ENCODE peak calls at places on chromosome 19, in seven cellular contexts. A is NCI-H187 treated with DMSO at 0.1 percent for 48 hours, S is amniotic stem cell, J is pons, W is mucosa of descending colon, Q is neural crest cell, F is hippocampal formation. D is an unnamed sample.

GRCh38 chr19:53908106-53908932 is 759 bp upstream of the CACNG7 start:
- DNase-seq in J (peak), A (no peak), F (peak), W (peak), Q (peak), S (no peak), D (peak)

GRCh38 chr19:15643387-15643786 is 2.7 kb downstream of the CYP4F3 start:
- DNase-seq in A (no peak), W (no peak), S (no peak), Q (no peak), F (no peak), J (no peak), D (no peak)

GRCh38 chr19:14035706-14036105 is 4.1 kb downstream of the IL27RA start:
- DNase-seq in A (no peak), S (no peak), W (no peak), F (no peak), Q (no peak), J (no peak), D (no peak)

GRCh38 chr19:39840492-39840891 is 5.7 kb downstream of the FBL start:
- DNase-seq in W (no peak), S (no peak), A (no peak), J (no peak), Q (no peak), F (no peak), D (no peak)

GRCh38 chr19:50461066-50461875 is 15.0 kb upstream of the EMC10 start:
- DNase-seq in A (peak), F (peak), S (peak), Q (peak), W (no peak), J (peak), D (peak)

GRCh38 chr19:19566306-19566705 is 28.2 kb downstream of the CILP2 start:
- DNase-seq in A (no peak), W (no peak), Q (no peak), F (no peak), J (no peak), S (no peak), D (no peak)

GRCh38 chr19:48896191-48896720 is 2.3 kb downstream of the TULP2 start:
- DNase-seq in W (peak), F (peak), A (no peak), J (no peak), S (no peak), Q (peak), D (no peak)

GRCh38 chr19:7203317-7203716 is 90.9 kb downstream of the INSR start:
- DNase-seq in S (no peak), Q (no peak), J (no peak), F (no peak), A (no peak), W (no peak), D (no peak)

GRCh38 chr19:35716985-35717664 is 678 bp upstream of the KMT2B start:
- DNase-seq in W (peak), S (peak), F (peak), J (peak), A (peak), Q (peak), D (peak)

GRCh38 chr19:38304866-38305429 is 897 bp downstream of the C19orf33 start:
- DNase-seq in A (no peak), S (no peak), W (peak), J (no peak), F (no peak), Q (no peak), D (peak)

GRCh38 chr19:40443930-40444180 is 280 bp downstream of the SERTAD3 start:
- DNase-seq in A (no peak), Q (no peak), J (peak), F (no peak), W (no peak), S (no peak), D (no peak)

GRCh38 chr19:30149300-30149699 is 207.3 kb downstream of the URI1 start:
- DNase-seq in F (no peak), A (no peak), S (no peak), W (no peak), Q (no peak), J (no peak), D (no peak)

GRCh38 chr19:8367327-8368001 is 3.5 kb downstream of the ANGPTL4 start:
- DNase-seq in Q (peak), F (peak), W (peak), J (peak), S (peak), A (no peak), D (peak)

GRCh38 chr19:35558400-35559280 is 4.8 kb downstream of the ATP4A start:
- DNase-seq in J (no peak), W (no peak), S (no peak), Q (no peak), F (no peak), A (no peak), D (no peak)

GRCh38 chr19:46644720-46645119 is 8.7 kb upstream of the GNG8 start:
- DNase-seq in Q (no peak), A (no peak), W (no peak), S (no peak), F (no peak), J (no peak), D (no peak)

GRCh38 chr19:16273005-16273404 is 51.6 kb upstream of the KLF2 start:
- DNase-seq in Q (peak), W (no peak), A (no peak), S (no peak), J (no peak), F (peak), D (no peak)

GRCh38 chr19:15463865-15464371 is 426 bp downstream of the RASAL3 start:
- DNase-seq in W (peak), F (peak), Q (no peak), S (no peak), A (no peak), J (no peak), D (no peak)

GRCh38 chr19:1673645-1674292 is 21.4 kb upstream of the TCF3 start:
- DNase-seq in W (peak), J (no peak), A (no peak), Q (no peak), S (no peak), F (no peak), D (no peak)

GRCh38 chr19:21610787-21611186 is 105.4 kb downstream of the ZNF429 start:
- DNase-seq in F (no peak), J (no peak), W (no peak), S (no peak), A (no peak), Q (no peak), D (no peak)

GRCh38 chr19:48445606-48446481 is at the start of gene GRWD1:
- DNase-seq in Q (peak), J (peak), F (peak), A (peak), W (peak), S (peak), D (peak)

GRCh38 chr19:48319647-48320537 is 5.5 kb upstream of the EMP3 start:
- DNase-seq in F (peak), A (peak), J (peak), S (peak), Q (peak), W (peak), D (peak)

GRCh38 chr19:15836345-15836594 is 20.8 kb upstream of the OR10H1 start:
- DNase-seq in F (no peak), A (no peak), W (no peak), S (no peak), Q (no peak), J (peak), D (no peak)

GRCh38 chr19:53511933-53512374 is 26.0 kb upstream of the ZNF331 start:
- DNase-seq in W (no peak), Q (peak), F (peak), S (peak), A (no peak), J (peak), D (peak)

GRCh38 chr19:38650180-38650775 is 2.8 kb downstream of the ACTN4 start:
- DNase-seq in J (peak), S (no peak), Q (no peak), A (no peak), F (no peak), W (peak), D (no peak)

GRCh38 chr19:16976471-16976870 is 50.1 kb downstream of the CPAMD8 start:
- DNase-seq in Q (no peak), J (no peak), W (no peak), A (no peak), S (no peak), F (no peak), D (no peak)

GRCh38 chr19:13022111-13022858 is 27.0 kb downstream of the NFIX start:
- DNase-seq in A (no peak), J (no peak), F (no peak), S (no peak), Q (no peak), W (no peak), D (no peak)

GRCh38 chr19:40282920-40283319 is 2.2 kb downstream of the AKT2 start:
- DNase-seq in W (no peak), S (no peak), Q (no peak), F (no peak), J (no peak), A (no peak), D (no peak)

GRCh38 chr19:383922-384800 is 24.8 kb downstream of the C2CD4C start:
- DNase-seq in W (no peak), S (no peak), J (no peak), F (peak), Q (peak), A (no peak), D (no peak)

GRCh38 chr19:16428372-16429036 is 43.3 kb downstream of the EPS15L1 start:
- DNase-seq in W (no peak), S (no peak), A (no peak), J (no peak), Q (no peak), F (no peak), D (no peak)

GRCh38 chr19:4550479-4551050 is 8.9 kb downstream of the SEMA6B start:
- DNase-seq in Q (no peak), A (no peak), F (no peak), J (no peak), S (no peak), W (no peak), D (no peak)

GRCh38 chr19:5030822-5031221 is 61.9 kb downstream of the KDM4B start:
- DNase-seq in S (no peak), Q (no peak), F (no peak), J (no peak), A (no peak), W (no peak), D (no peak)

GRCh38 chr19:42471554-42472249 is 29.0 kb upstream of the CXCL17 start:
- DNase-seq in W (no peak), J (no peak), F (no peak), A (no peak), S (no peak), Q (no peak), D (peak)

GRCh38 chr19:45446295-45446694 is 21.5 kb upstream of the FOSB start:
- DNase-seq in W (no peak), S (no peak), J (no peak), A (no peak), Q (no peak), F (no peak), D (peak)